ENCODE peak calls at places on chromosomes 11 and 22, in seven cellular contexts. S is left ventricle myocardium inferior; H is GM06990; O is tibial nerve; V is CD8-positive, alpha-beta T cell; W is effector memory CD4-positive, alpha-beta T cell; U is AG04449. D is an unnamed sample.

GRCh38 chr11:73980001-73980960 is 2.4 kb downstream of the UCP2 start:
- DNase-seq in W (peak; percentile 60), H (peak; percentile 87), U (no peak), V (peak; percentile 89), O (no peak), S (no peak), D (peak; percentile 57)

GRCh38 chr11:66043008-66043906 is 5.7 kb downstream of the GAL3ST3 start:
- DNase-seq in H (no peak), O (no peak), S (no peak), U (no peak), W (no peak), V (no peak), D (no peak)

GRCh38 chr11:104594228-104594958 is 303.9 kb downstream of the CASP12 start:
- DNase-seq in O (no peak), V (no peak), S (no peak), H (no peak), U (no peak), W (no peak), D (peak; percentile 68)

GRCh38 chr22:20604776-20605221 is 97.4 kb downstream of the MED15 start:
- DNase-seq in O (no peak), U (no peak), V (no peak), H (no peak), W (no peak), S (no peak), D (no peak)

GRCh38 chr22:44204937-44205712 is 24.4 kb downstream of the PARVG start:
- DNase-seq in W (no peak), S (no peak), O (no peak), U (no peak), V (no peak), H (no peak), D (no peak)

GRCh38 chr11:12100886-12101285 is 9.5 kb upstream of the MICAL2 start:
- DNase-seq in S (peak; percentile 64), V (no peak), H (no peak), W (no peak), U (no peak), O (peak; percentile 44), D (no peak)

GRCh38 chr11:40401132-40401853 is 1058.2 kb downstream of the LRRC4C start:
- DNase-seq in S (no peak), W (no peak), V (no peak), H (no peak), U (no peak), O (no peak), D (no peak)

GRCh38 chr22:32589007-32589406 is 114.4 kb downstream of the FBXO7 start:
- DNase-seq in W (no peak), H (no peak), U (no peak), V (no peak), S (no peak), O (peak; percentile 33), D (no peak)

GRCh38 chr11:57340228-57340627 is 2.1 kb downstream of the P2RX3 start:
- DNase-seq in S (no peak), V (no peak), H (no peak), W (no peak), U (no peak), O (no peak), D (peak; percentile 38)

GRCh38 chr11:65501530-65502273 is 2.9 kb downstream of the MALAT1 start:
- DNase-seq in O (no peak), H (no peak), V (no peak), S (no peak), U (no peak), W (no peak), D (no peak)

GRCh38 chr11:122696662-122697061 is 41.1 kb downstream of the UBASH3B start:
- DNase-seq in O (no peak), W (peak; percentile 43), S (no peak), V (peak; percentile 75), H (peak; percentile 46), U (no peak), D (no peak)

GRCh38 chr11:8477680-8478079 is 116.3 kb downstream of the STK33 start:
- DNase-seq in H (peak; percentile 35), O (no peak), U (no peak), W (no peak), S (no peak), V (no peak), D (no peak)

GRCh38 chr11:112270551-112271180 is 10.0 kb upstream of the PLET1 start:
- DNase-seq in U (no peak), O (no peak), S (no peak), H (no peak), W (no peak), V (no peak), D (peak; percentile 47)

GRCh38 chr11:13009476-13009920 is 382 bp downstream of the RASSF10 start:
- DNase-seq in W (no peak), O (no peak), S (no peak), U (no peak), V (peak; percentile 15), H (no peak), D (peak; percentile 40)

GRCh38 chr11:12133539-12134238 is 23.3 kb downstream of the MICAL2 start:
- DNase-seq in O (no peak), S (no peak), W (no peak), H (no peak), U (no peak), V (peak; percentile 38), D (no peak)

GRCh38 chr11:125078516-125079140 is 15.5 kb downstream of the SLC37A2 start:
- DNase-seq in W (no peak), V (no peak), O (no peak), S (no peak), H (no peak), U (no peak), D (no peak)

GRCh38 chr11:46865340-46865739 is 19.3 kb upstream of the CKAP5 start:
- DNase-seq in O (no peak), U (peak; percentile 75), H (no peak), W (no peak), V (no peak), S (no peak), D (peak; percentile 7)

GRCh38 chr22:37077802-37078448 is 26.4 kb downstream of the KCTD17 start:
- DNase-seq in V (peak; percentile 76), U (no peak), H (peak; percentile 78), W (peak; percentile 68), S (peak; percentile 47), O (peak; percentile 19), D (peak; percentile 55)

GRCh38 chr22:24181088-24181995 is at the start of gene SUSD2:
- DNase-seq in V (peak; percentile 20), W (no peak), O (no peak), U (no peak), H (no peak), S (peak; percentile 34), D (no peak)

GRCh38 chr22:17802411-17802810 is 28.1 kb upstream of the BID start:
- DNase-seq in H (no peak), V (no peak), O (no peak), S (no peak), U (no peak), W (no peak), D (no peak)

DNA sequence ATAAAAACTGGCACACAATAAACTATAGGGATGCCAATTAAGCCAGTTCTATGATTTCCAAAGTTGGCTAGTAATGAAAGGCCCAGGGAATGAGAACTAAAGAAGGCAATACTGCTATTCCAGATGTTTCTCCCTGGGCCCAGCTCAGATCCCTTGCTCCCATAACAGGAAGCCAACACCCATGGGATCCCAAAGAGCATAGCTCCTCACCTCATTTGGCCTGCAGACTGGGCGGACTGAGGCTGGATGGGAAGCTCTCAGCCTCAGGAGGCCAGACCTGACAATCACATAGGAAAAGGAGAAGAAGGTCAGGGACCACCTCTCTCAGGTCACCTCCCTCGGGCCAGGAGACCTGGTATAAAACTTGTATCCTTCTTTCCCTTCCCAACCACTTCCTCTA is 5.3 kb downstream of the TBC1D10A start:
- DNase-seq in O (no peak), U (no peak), W (no peak), S (no peak), H (no peak), V (no peak), D (no peak)
- H3K4me3 ChIP-seq in O (no peak overlapping the region), U (no peak overlapping the region), W (no peak overlapping the region), S (no peak overlapping the region), H (no peak overlapping the region), V (no peak overlapping the region), D (no peak overlapping the region)

GRCh38 chr11:76666830-76667229 is 3.7 kb downstream of the LRRC32 start:
- DNase-seq in U (no peak), W (no peak), O (no peak), H (no peak), V (no peak), S (no peak), D (no peak)

GRCh38 chr11:76667271-76667818 is 3.2 kb downstream of the LRRC32 start:
- DNase-seq in H (no peak), O (no peak), W (no peak), S (no peak), V (no peak), U (no peak), D (no peak)

GRCh38 chr11:76669901-76670474 is 559 bp downstream of the LRRC32 start:
- DNase-seq in O (peak; percentile 13), H (no peak), W (no peak), U (peak; percentile 49), V (no peak), S (no peak), D (no peak)

GRCh38 chr11:76667856-76668255 is 2.7 kb downstream of the LRRC32 start:
- DNase-seq in U (no peak), W (no peak), S (no peak), V (no peak), O (peak; percentile 9), H (no peak), D (no peak)

GRCh38 chr11:76668362-76669155 is 2.0 kb downstream of the LRRC32 start:
- DNase-seq in U (no peak), V (no peak), O (peak; percentile 6), W (no peak), H (no peak), S (no peak), D (no peak)
- H3K4me3 ChIP-seq in U (peak overlapping the region; percentile 18), V (no peak overlapping the region), O (peak overlapping the region; percentile 62), W (no peak overlapping the region), H (no peak overlapping the region), S (peak overlapping the region; percentile 78), D (no peak overlapping the region)

DNA sequence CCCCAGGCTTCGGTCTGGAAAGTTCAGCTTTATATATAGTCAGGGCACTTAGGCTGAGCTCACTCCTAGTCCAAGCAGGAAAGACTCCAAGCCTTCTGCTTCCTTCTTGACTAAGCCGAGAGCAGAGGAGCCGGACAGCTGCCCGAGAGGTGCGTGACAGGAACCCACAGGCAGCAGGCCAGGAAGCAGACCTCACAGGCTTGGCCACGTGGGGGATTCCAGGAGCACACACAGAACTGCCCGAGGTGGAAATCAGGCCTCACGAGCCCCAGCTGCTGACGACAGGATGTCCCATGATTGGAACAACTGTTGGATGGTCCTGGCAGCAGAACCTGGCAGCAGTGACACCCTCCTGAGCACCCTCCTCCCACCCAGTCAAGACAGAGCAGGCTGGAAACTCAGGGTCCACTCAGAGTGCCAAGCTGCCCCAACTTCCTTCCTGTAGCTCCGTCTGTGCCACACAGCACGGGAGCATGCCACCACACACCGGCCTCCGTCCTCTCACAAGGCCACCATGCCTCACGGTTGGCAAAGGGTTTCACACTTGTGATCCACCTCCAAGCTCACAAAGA is 5.4 kb downstream of the PLA2G6 start:
- DNase-seq in S (peak; percentile 86), W (no peak), U (peak; percentile 41), H (peak; percentile 74), V (peak; percentile 65), O (peak; percentile 43), D (peak; percentile 69)
- H3K4me3 ChIP-seq in S (no peak overlapping the region), W (no peak overlapping the region), U (no peak overlapping the region), H (no peak overlapping the region), V (no peak overlapping the region), O (no peak overlapping the region), D (no peak overlapping the region)

DNA sequence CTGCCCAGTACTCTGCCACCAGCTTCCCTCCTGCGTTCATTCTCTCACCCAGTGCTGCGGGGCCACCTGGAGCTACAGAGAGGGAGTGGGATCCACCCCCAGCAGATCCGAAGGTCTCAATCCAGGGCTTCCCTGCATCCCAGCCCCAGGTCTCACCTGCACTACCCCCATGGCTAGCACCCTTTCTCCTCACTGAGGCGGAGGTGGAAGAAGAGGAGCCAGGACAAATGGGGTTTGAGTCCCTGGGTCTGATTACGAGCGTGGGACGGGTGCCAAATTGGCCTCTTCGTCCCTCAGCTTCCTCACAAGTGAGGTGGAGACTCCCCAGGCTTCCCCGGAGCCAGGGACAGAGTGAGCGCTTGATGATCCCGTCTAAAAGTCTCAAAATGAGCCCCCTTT is 64.2 kb downstream of the NFAM1 start:
- DNase-seq in W (no peak), S (peak; percentile 30), U (no peak), O (no peak), V (no peak), H (no peak), D (no peak)
- H3K4me3 ChIP-seq in W (peak overlapping the region; percentile 59), S (peak overlapping the region; percentile 80), U (no peak overlapping the region), O (peak overlapping the region; percentile 65), V (peak overlapping the region; percentile 86), H (no peak overlapping the region), D (peak overlapping the region; percentile 54)